ENCODE peak calls at places on chromosomes 4 and X, in seven cellular contexts. X, G, D, B, V, M and N are unnamed samples.

GRCh38 chr4:2619459-2619858 is 83.0 kb downstream of the FAM193A start:
- DNase-seq in G (no peak), M (no peak), V (no peak), D (no peak), B (no peak), X (no peak), N (no peak)

GRCh38 chr4:76930721-76931481 is 18.7 kb upstream of the SEPTIN11 start:
- DNase-seq in M (peak; percentile 49), B (no peak), G (no peak), X (no peak), V (no peak), D (no peak), N (no peak)

GRCh38 chrX:70998402-70999027 is 67.6 kb upstream of the SLC7A3 start:
- DNase-seq in M (peak; percentile 15), X (no peak), D (peak; percentile 73), G (peak; percentile 0), B (no peak), V (peak; percentile 16), N (no peak)

GRCh38 chr4:8838296-8838695 is 33.3 kb downstream of the HMX1 start:
- DNase-seq in D (no peak), V (no peak), M (no peak), X (no peak), G (no peak), B (no peak), N (no peak)

GRCh38 chr4:139711461-139711860 is 45.8 kb downstream of the MGST2 start:
- DNase-seq in D (peak; percentile 80), G (no peak), X (no peak), B (no peak), V (no peak), M (no peak), N (no peak)

GRCh38 chr4:87492617-87493016 is 36.6 kb downstream of the SPARCL1 start:
- DNase-seq in X (no peak), M (no peak), D (peak; percentile 90), B (no peak), G (no peak), V (no peak), N (no peak)

GRCh38 chr4:100008048-100008447 is 58.0 kb upstream of the H2AZ1 start:
- DNase-seq in G (no peak), D (peak; percentile 21), B (no peak), V (no peak), X (no peak), M (no peak), N (no peak)

GRCh38 chr4:121666091-121666679 is 30.6 kb downstream of the ANXA5 start:
- DNase-seq in D (peak; percentile 16), X (peak; percentile 72), V (no peak), B (no peak), G (no peak), M (no peak), N (no peak)

GRCh38 chr4:75672461-75673026 is 667 bp downstream of the G3BP2 start:
- DNase-seq in X (peak; percentile 83), B (peak; percentile 79), M (peak; percentile 33), V (no peak), G (peak; percentile 64), D (peak; percentile 58), N (peak; percentile 69)

GRCh38 chrX:63551856-63552255 is 200.7 kb upstream of the SPIN4 start:
- DNase-seq in M (no peak), B (no peak), X (no peak), D (no peak), G (no peak), V (no peak), N (no peak)

GRCh38 chr4:164572877-164573279 is 181.1 kb upstream of the SMIM31 start:
- DNase-seq in D (no peak), X (no peak), V (peak; percentile 27), B (no peak), M (no peak), G (no peak), N (no peak)

GRCh38 chr4:162685401-162685800 is 481.3 kb downstream of the NAF1 start:
- DNase-seq in V (no peak), G (no peak), M (no peak), B (no peak), D (no peak), X (no peak), N (no peak)

GRCh38 chr4:54315561-54315960 is 86.5 kb downstream of the PDGFRA start:
- DNase-seq in X (no peak), D (no peak), M (no peak), V (no peak), B (no peak), G (no peak), N (no peak)

GRCh38 chrX:84064164-84064563 is 123.8 kb downstream of the RPS6KA6 start:
- DNase-seq in V (no peak), X (no peak), M (no peak), B (no peak), D (peak; percentile 22), G (no peak), N (peak; percentile 28)